ENCODE peak calls at places on chromosomes 1 and 21, in seven cellular contexts. G is NCI-H774; L is K562; A is stimulated activated CD4-positive, alpha-beta T cell treated with anti-CD3 and anti-CD28 coated beads, Interleukin-2, amount 100 ng/mL, for 48 hours; O is stimulated activated CD8-positive, alpha-beta memory T cell treated with anti-CD3 and anti-CD28 coated beads, Interleukin-15, amount 100 ng/mL, for 1 hour; D is EL; I is stimulated activated naive B cell treated with anti-CD40 and anti-IgM and Interleukin-4, amounts not matched to agents 10 μg/mL and 1 μg/mL and 100 μg/mL, for 72 hours. W is an unnamed sample.

GRCh38 chr21:42414928-42415769 is 11.4 kb downstream of the UBASH3A start:
- DNase-seq in G (no peak), L (peak; percentile 45), A (peak; percentile 90), O (peak; percentile 75), D (peak; percentile 72), I (peak; percentile 90), W (no peak)

GRCh38 chr1:1605724-1606123 is 5.8 kb upstream of the FNDC10 start:
- DNase-seq in G (no peak), L (no peak), A (no peak), O (no peak), D (no peak), I (no peak), W (no peak)

GRCh38 chr1:66563094-66563800 is 29.3 kb downstream of the SGIP1 start:
- DNase-seq in G (no peak), L (no peak), A (no peak), O (no peak), D (peak; percentile 96), I (no peak), W (peak; percentile 96)

GRCh38 chr1:153352523-153352922 is 3.9 kb upstream of the PGLYRP4 start:
- DNase-seq in G (peak; percentile 49), L (peak; percentile 79), A (peak; percentile 57), O (peak; percentile 46), D (peak; percentile 59), I (peak; percentile 24), W (peak; percentile 11)

GRCh38 chr1:186208405-186209129 is 166.5 kb downstream of the TPR start:
- DNase-seq in G (no peak), L (no peak), A (no peak), O (no peak), D (no peak), I (no peak), W (no peak)

GRCh38 chr1:44808063-44808937 is at the start of gene BTBD19:
- DNase-seq in G (no peak), L (peak; percentile 76), A (peak; percentile 67), O (no peak), D (peak; percentile 91), I (peak; percentile 86), W (peak; percentile 62)

GRCh38 chr1:33161061-33161681 is 20.7 kb downstream of the TRIM62 start:
- DNase-seq in G (no peak), L (no peak), A (no peak), O (no peak), D (no peak), I (no peak), W (no peak)

GRCh38 chr1:180917306-180918065 is 4.8 kb downstream of the KIAA1614 start:
- DNase-seq in G (no peak), L (no peak), A (no peak), O (no peak), D (no peak), I (no peak), W (no peak)

GRCh38 chr1:190084552-190084951 is 393.1 kb downstream of the BRINP3 start:
- DNase-seq in G (no peak), L (no peak), A (no peak), O (no peak), D (no peak), I (no peak), W (no peak)

GRCh38 chr1:76294470-76295194 is 220.1 kb downstream of the ST6GALNAC3 start:
- DNase-seq in G (no peak), L (no peak), A (no peak), O (no peak), D (no peak), I (no peak), W (no peak)

GRCh38 chr1:12040457-12041051 is 21.3 kb downstream of the MIIP start:
- DNase-seq in G (no peak), L (no peak), A (no peak), O (no peak), D (peak; percentile 80), I (peak; percentile 68), W (peak; percentile 86)

GRCh38 chr21:45923146-45923545 is 58.4 kb upstream of the COL6A1 start:
- DNase-seq in G (no peak), L (peak; percentile 46), A (peak; percentile 65), O (peak; percentile 24), D (peak; percentile 60), I (peak; percentile 29), W (peak; percentile 12)

GRCh38 chr1:159011701-159012100 is 2.0 kb downstream of the IFI16 start:
- DNase-seq in G (no peak), L (no peak), A (no peak), O (no peak), D (no peak), I (no peak), W (no peak)

GRCh38 chr1:149962039-149962647 is 25.5 kb upstream of the MTMR11 start:
- DNase-seq in G (peak; percentile 63), L (peak; percentile 72), A (peak; percentile 23), O (peak; percentile 8), D (peak; percentile 76), I (peak; percentile 18), W (no peak)

GRCh38 chr1:86833461-86834215 is 80.3 kb downstream of the SELENOF start:
- DNase-seq in G (peak; percentile 70), L (peak; percentile 71), A (peak; percentile 37), O (peak; percentile 23), D (peak; percentile 85), I (peak; percentile 57), W (peak; percentile 45)

GRCh38 chr1:209929751-209930150 is 8.3 kb upstream of the SYT14 start:
- DNase-seq in G (no peak), L (no peak), A (no peak), O (no peak), D (peak; percentile 9), I (no peak), W (no peak)

W was measured in GM04503.